ENCODE peak calls at places on chromosome 17, in ten cellular contexts. One of them, this sample, is unnamed.

GRCh38 chr17:19327039-19327776 is 35.3 kb downstream of the B9D1 start:
- DNase-seq in OCI-LY7: no peak
- DNase-seq in fibroblast of the conjunctiva: no peak
- DNase-seq in Daoy: peak; percentile 82
- DNase-seq in gastrocnemius medialis: no peak
- DNase-seq in foreskin fibroblast: peak; percentile 81
- DNase-seq in NCI-H345: no peak
- DNase-seq in BJ: peak; percentile 74
- DNase-seq in head of caudate nucleus: peak; percentile 11
- DNase-seq in GM12891: no peak
- DNase-seq in this sample: no peak

GRCh38 chr17:81170727-81171494 is 4.9 kb upstream of the AATK start:
- DNase-seq in OCI-LY7: no peak
- DNase-seq in fibroblast of the conjunctiva: no peak
- DNase-seq in Daoy: no peak
- DNase-seq in gastrocnemius medialis: no peak
- DNase-seq in foreskin fibroblast: no peak
- DNase-seq in NCI-H345: no peak
- DNase-seq in BJ: no peak
- DNase-seq in head of caudate nucleus: no peak
- DNase-seq in GM12891: no peak
- DNase-seq in this sample: peak; percentile 72

GRCh38 chr17:49944451-49944850 is 24.5 kb upstream of the DLX4 start:
- DNase-seq in OCI-LY7: no peak
- DNase-seq in fibroblast of the conjunctiva: no peak
- DNase-seq in Daoy: no peak
- DNase-seq in gastrocnemius medialis: no peak
- DNase-seq in foreskin fibroblast: no peak
- DNase-seq in NCI-H345: no peak
- DNase-seq in BJ: no peak
- DNase-seq in head of caudate nucleus: peak; percentile 36
- DNase-seq in GM12891: no peak
- DNase-seq in this sample: no peak

GRCh38 chr17:4004517-4005295 is 40.5 kb upstream of the ATP2A3 start:
- DNase-seq in OCI-LY7: peak; percentile 72
- DNase-seq in fibroblast of the conjunctiva: no peak
- DNase-seq in Daoy: peak; percentile 67
- DNase-seq in gastrocnemius medialis: no peak
- DNase-seq in foreskin fibroblast: peak; percentile 58
- DNase-seq in NCI-H345: peak; percentile 36
- DNase-seq in BJ: no peak
- DNase-seq in head of caudate nucleus: peak; percentile 75
- DNase-seq in GM12891: peak; percentile 93
- DNase-seq in this sample: peak; percentile 68

GRCh38 chr17:50199211-50199633 is 2.2 kb downstream of the COL1A1 start:
- DNase-seq in OCI-LY7: no peak
- DNase-seq in fibroblast of the conjunctiva: no peak
- DNase-seq in Daoy: no peak
- DNase-seq in gastrocnemius medialis: no peak
- DNase-seq in foreskin fibroblast: peak; percentile 11
- DNase-seq in NCI-H345: no peak
- DNase-seq in BJ: no peak
- DNase-seq in head of caudate nucleus: no peak
- DNase-seq in GM12891: no peak
- DNase-seq in this sample: no peak

GRCh38 chr17:48642843-48643696 is 16.9 kb upstream of the HOXB9 start:
- DNase-seq in OCI-LY7: no peak
- DNase-seq in fibroblast of the conjunctiva: no peak
- DNase-seq in Daoy: no peak
- DNase-seq in gastrocnemius medialis: no peak
- DNase-seq in foreskin fibroblast: no peak
- DNase-seq in NCI-H345: no peak
- DNase-seq in BJ: no peak
- DNase-seq in head of caudate nucleus: no peak
- DNase-seq in GM12891: no peak
- DNase-seq in this sample: no peak

GRCh38 chr17:69286257-69286656 is 40.7 kb downstream of the ABCA5 start:
- DNase-seq in OCI-LY7: no peak
- DNase-seq in fibroblast of the conjunctiva: no peak
- DNase-seq in Daoy: no peak
- DNase-seq in gastrocnemius medialis: no peak
- DNase-seq in foreskin fibroblast: no peak
- DNase-seq in NCI-H345: no peak
- DNase-seq in BJ: no peak
- DNase-seq in head of caudate nucleus: no peak
- DNase-seq in GM12891: no peak
- DNase-seq in this sample: no peak

GRCh38 chr17:61770043-61770442 is 93.3 kb downstream of the BRIP1 start:
- DNase-seq in OCI-LY7: no peak
- DNase-seq in fibroblast of the conjunctiva: no peak
- DNase-seq in Daoy: no peak
- DNase-seq in gastrocnemius medialis: no peak
- DNase-seq in foreskin fibroblast: peak; percentile 53
- DNase-seq in NCI-H345: no peak
- DNase-seq in BJ: no peak
- DNase-seq in head of caudate nucleus: no peak
- DNase-seq in GM12891: no peak
- DNase-seq in this sample: no peak

GRCh38 chr17:6753006-6753445 is 2.8 kb upstream of the XAF1 start:
- DNase-seq in OCI-LY7: peak; percentile 5
- DNase-seq in fibroblast of the conjunctiva: peak; percentile 61
- DNase-seq in Daoy: peak; percentile 93
- DNase-seq in gastrocnemius medialis: peak; percentile 14
- DNase-seq in foreskin fibroblast: peak; percentile 82
- DNase-seq in NCI-H345: no peak
- DNase-seq in BJ: peak; percentile 68
- DNase-seq in head of caudate nucleus: peak; percentile 36
- DNase-seq in GM12891: peak; percentile 24
- DNase-seq in this sample: no peak

GRCh38 chr17:37340804-37341203 is 35.0 kb upstream of the C17orf78 start:
- DNase-seq in OCI-LY7: no peak
- DNase-seq in fibroblast of the conjunctiva: no peak
- DNase-seq in Daoy: no peak
- DNase-seq in gastrocnemius medialis: no peak
- DNase-seq in foreskin fibroblast: no peak
- DNase-seq in NCI-H345: no peak
- DNase-seq in BJ: no peak
- DNase-seq in head of caudate nucleus: no peak
- DNase-seq in GM12891: no peak
- DNase-seq in this sample: no peak

GRCh38 chr17:42979511-42980273 is at the start of gene PTGES3L:
- DNase-seq in OCI-LY7: peak; percentile 55
- DNase-seq in fibroblast of the conjunctiva: no peak
- DNase-seq in Daoy: peak; percentile 64
- DNase-seq in gastrocnemius medialis: peak; percentile 78
- DNase-seq in foreskin fibroblast: peak; percentile 42
- DNase-seq in NCI-H345: peak; percentile 77
- DNase-seq in BJ: no peak
- DNase-seq in head of caudate nucleus: peak; percentile 70
- DNase-seq in GM12891: peak; percentile 43
- DNase-seq in this sample: peak; percentile 28

GRCh38 chr17:4944163-4944553 is 4.1 kb downstream of the RNF167 start:
- DNase-seq in OCI-LY7: peak; percentile 68
- DNase-seq in fibroblast of the conjunctiva: no peak
- DNase-seq in Daoy: no peak
- DNase-seq in gastrocnemius medialis: no peak
- DNase-seq in foreskin fibroblast: no peak
- DNase-seq in NCI-H345: no peak
- DNase-seq in BJ: no peak
- DNase-seq in head of caudate nucleus: no peak
- DNase-seq in GM12891: no peak
- DNase-seq in this sample: no peak

GRCh38 chr17:82645516-82645915 is 2.7 kb downstream of the WDR45B start:
- DNase-seq in OCI-LY7: no peak
- DNase-seq in fibroblast of the conjunctiva: no peak
- DNase-seq in Daoy: no peak
- DNase-seq in gastrocnemius medialis: no peak
- DNase-seq in foreskin fibroblast: peak; percentile 37
- DNase-seq in NCI-H345: no peak
- DNase-seq in BJ: no peak
- DNase-seq in head of caudate nucleus: no peak
- DNase-seq in GM12891: no peak
- DNase-seq in this sample: no peak

GRCh38 chr17:43169561-43170139 is 1.4 kb upstream of the NBR1 start:
- DNase-seq in OCI-LY7: peak; percentile 25
- DNase-seq in fibroblast of the conjunctiva: peak; percentile 27
- DNase-seq in Daoy: no peak
- DNase-seq in gastrocnemius medialis: peak; percentile 2
- DNase-seq in foreskin fibroblast: peak; percentile 68
- DNase-seq in NCI-H345: no peak
- DNase-seq in BJ: no peak
- DNase-seq in head of caudate nucleus: no peak
- DNase-seq in GM12891: no peak
- DNase-seq in this sample: no peak

GRCh38 chr17:72165202-72165972 is 44.6 kb downstream of the SOX9 start:
- DNase-seq in OCI-LY7: no peak
- DNase-seq in fibroblast of the conjunctiva: no peak
- DNase-seq in Daoy: no peak
- DNase-seq in gastrocnemius medialis: no peak
- DNase-seq in foreskin fibroblast: no peak
- DNase-seq in NCI-H345: no peak
- DNase-seq in BJ: no peak
- DNase-seq in head of caudate nucleus: no peak
- DNase-seq in GM12891: no peak
- DNase-seq in this sample: no peak

GRCh38 chr17:67853703-67854102 is 28.4 kb downstream of the BPTF start:
- DNase-seq in OCI-LY7: no peak
- DNase-seq in fibroblast of the conjunctiva: no peak
- DNase-seq in Daoy: no peak
- DNase-seq in gastrocnemius medialis: no peak
- DNase-seq in foreskin fibroblast: no peak
- DNase-seq in NCI-H345: no peak
- DNase-seq in BJ: no peak
- DNase-seq in head of caudate nucleus: no peak
- DNase-seq in GM12891: no peak
- DNase-seq in this sample: no peak

GRCh38 chr17:48236681-48237134 is 129.1 kb downstream of the SNX11 start:
- DNase-seq in OCI-LY7: no peak
- DNase-seq in fibroblast of the conjunctiva: no peak
- DNase-seq in Daoy: peak; percentile 80
- DNase-seq in gastrocnemius medialis: no peak
- DNase-seq in foreskin fibroblast: peak; percentile 77
- DNase-seq in NCI-H345: no peak
- DNase-seq in BJ: no peak
- DNase-seq in head of caudate nucleus: no peak
- DNase-seq in GM12891: no peak
- DNase-seq in this sample: no peak

GRCh38 chr17:35766903-35767510 is 6.3 kb downstream of the C17orf50 start:
- DNase-seq in OCI-LY7: peak; percentile 46
- DNase-seq in fibroblast of the conjunctiva: no peak
- DNase-seq in Daoy: no peak
- DNase-seq in gastrocnemius medialis: no peak
- DNase-seq in foreskin fibroblast: peak; percentile 80
- DNase-seq in NCI-H345: no peak
- DNase-seq in BJ: no peak
- DNase-seq in head of caudate nucleus: peak; percentile 61
- DNase-seq in GM12891: no peak
- DNase-seq in this sample: peak; percentile 42

GRCh38 chr17:62827722-62828498 is 19.8 kb upstream of the MARCHF10 start:
- DNase-seq in OCI-LY7: no peak
- DNase-seq in fibroblast of the conjunctiva: no peak
- DNase-seq in Daoy: no peak
- DNase-seq in gastrocnemius medialis: no peak
- DNase-seq in foreskin fibroblast: peak; percentile 42
- DNase-seq in NCI-H345: no peak
- DNase-seq in BJ: no peak
- DNase-seq in head of caudate nucleus: no peak
- DNase-seq in GM12891: no peak
- DNase-seq in this sample: no peak

GRCh38 chr17:54901230-54901847 is 687 bp downstream of the TOM1L1 start:
- DNase-seq in OCI-LY7: no peak
- DNase-seq in fibroblast of the conjunctiva: peak; percentile 65
- DNase-seq in Daoy: peak; percentile 56
- DNase-seq in gastrocnemius medialis: no peak
- DNase-seq in foreskin fibroblast: peak; percentile 76
- DNase-seq in NCI-H345: peak; percentile 68
- DNase-seq in BJ: no peak
- DNase-seq in head of caudate nucleus: no peak
- DNase-seq in GM12891: no peak
- DNase-seq in this sample: peak; percentile 5

GRCh38 chr17:21140911-21141310 is 14.1 kb downstream of the DHRS7B start:
- DNase-seq in OCI-LY7: peak; percentile 41
- DNase-seq in fibroblast of the conjunctiva: no peak
- DNase-seq in Daoy: no peak
- DNase-seq in gastrocnemius medialis: no peak
- DNase-seq in foreskin fibroblast: no peak
- DNase-seq in NCI-H345: no peak
- DNase-seq in BJ: no peak
- DNase-seq in head of caudate nucleus: no peak
- DNase-seq in GM12891: no peak
- DNase-seq in this sample: no peak

GRCh38 chr17:7745748-7746470 is 28.4 kb downstream of the DNAH2 start:
- DNase-seq in OCI-LY7: no peak
- DNase-seq in fibroblast of the conjunctiva: peak; percentile 78
- DNase-seq in Daoy: peak; percentile 79
- DNase-seq in gastrocnemius medialis: no peak
- DNase-seq in foreskin fibroblast: peak; percentile 89
- DNase-seq in NCI-H345: no peak
- DNase-seq in BJ: peak; percentile 52
- DNase-seq in head of caudate nucleus: no peak
- DNase-seq in GM12891: no peak
- DNase-seq in this sample: no peak

GRCh38 chr17:18025596-18026407 is 13.2 kb downstream of the ATPAF2 start:
- DNase-seq in OCI-LY7: no peak
- DNase-seq in fibroblast of the conjunctiva: no peak
- DNase-seq in Daoy: peak; percentile 80
- DNase-seq in gastrocnemius medialis: no peak
- DNase-seq in foreskin fibroblast: peak; percentile 69
- DNase-seq in NCI-H345: no peak
- DNase-seq in BJ: no peak
- DNase-seq in head of caudate nucleus: peak; percentile 36
- DNase-seq in GM12891: no peak
- DNase-seq in this sample: no peak

GRCh38 chr17:8120520-8121443 is 2.5 kb upstream of the ALOXE3 start:
- DNase-seq in OCI-LY7: peak; percentile 81
- DNase-seq in fibroblast of the conjunctiva: no peak
- DNase-seq in Daoy: peak; percentile 78
- DNase-seq in gastrocnemius medialis: no peak
- DNase-seq in foreskin fibroblast: peak; percentile 85
- DNase-seq in NCI-H345: peak; percentile 71
- DNase-seq in BJ: no peak
- DNase-seq in head of caudate nucleus: peak; percentile 87
- DNase-seq in GM12891: no peak
- DNase-seq in this sample: peak; percentile 59

GRCh38 chr17:16676645-16677044 is 13.4 kb upstream of the CCDC144A start:
- DNase-seq in OCI-LY7: no peak
- DNase-seq in fibroblast of the conjunctiva: no peak
- DNase-seq in Daoy: no peak
- DNase-seq in gastrocnemius medialis: no peak
- DNase-seq in foreskin fibroblast: no peak
- DNase-seq in NCI-H345: no peak
- DNase-seq in BJ: no peak
- DNase-seq in head of caudate nucleus: no peak
- DNase-seq in GM12891: no peak
- DNase-seq in this sample: no peak

This sample was measured in cerebellum.